ENCODE peak calls at places on chromosomes 1 and 21, in four cellular contexts. Q, S, A and K are unnamed samples.

GRCh38 chr1:91741906-91742305 is 144.0 kb downstream of the TGFBR3 start:
- DNase-seq in Q (no peak), S (no peak), A (no peak), K (no peak)

GRCh38 chr1:18554101-18554500 is 73.4 kb downstream of the KLHDC7A start:
- DNase-seq in Q (no peak), S (no peak), A (no peak), K (no peak)

GRCh38 chr1:83516369-83516768 is 482.6 kb downstream of the TTLL7 start:
- DNase-seq in Q (peak), S (peak), A (no peak), K (no peak)

GRCh38 chr1:230684146-230684545 is 29.8 kb downstream of the AGT start:
- DNase-seq in Q (no peak), S (no peak), A (no peak), K (no peak)

GRCh38 chr1:162381383-162381782 is at the start of gene C1orf226:
- DNase-seq in Q (no peak), S (no peak), A (no peak), K (no peak)

GRCh38 chr1:6770727-6771567 is 14.3 kb upstream of the CAMTA1 start:
- DNase-seq in Q (no peak), S (peak), A (peak), K (no peak)

GRCh38 chr1:197159461-197159860 is 13.0 kb upstream of the ASPM start:
- DNase-seq in Q (no peak), S (no peak), A (no peak), K (no peak)

GRCh38 chr21:18191139-18191538 is 53.5 kb upstream of the CHODL start:
- DNase-seq in Q (no peak), S (no peak), A (no peak), K (no peak)

GRCh38 chr1:47396671-47397196 is 19.4 kb upstream of the FOXE3 start:
- DNase-seq in Q (no peak), S (no peak), A (no peak), K (no peak)

GRCh38 chr1:30388386-30388785 is 335.0 kb downstream of the MATN1 start:
- DNase-seq in Q (no peak), S (no peak), A (no peak), K (no peak)

GRCh38 chr1:61782771-61783170 is 40.5 kb downstream of the PATJ start:
- DNase-seq in Q (no peak), S (no peak), A (no peak), K (no peak)